ENCODE peak calls at places on chromosomes 13 and 19, in seven cellular contexts. One of them, this sample, is unnamed.

GRCh38 chr13:49560270-49561063 is 24.9 kb downstream of the RCBTB1 start:
- DNase-seq in stimulated activated CD4-positive, alpha-beta T cell treated with anti-CD3 and anti-CD28 coated beads, Interleukin-4, amount 100 ng/mL, for 48 hours: no peak
- DNase-seq in T-helper 17 cell: no peak
- DNase-seq in GM12891: no peak
- DNase-seq in retina: no peak
- DNase-seq in NCI-H748 treated with DMSO at 0.1 percent for 48 hours: no peak
- DNase-seq in heart left ventricle: no peak
- DNase-seq in this sample: no peak

GRCh38 chr13:41674246-41674645 is 216.9 kb downstream of the RGCC start:
- DNase-seq in GM12891: no peak
- DNase-seq in stimulated activated CD4-positive, alpha-beta T cell treated with anti-CD3 and anti-CD28 coated beads, Interleukin-4, amount 100 ng/mL, for 48 hours: no peak
- DNase-seq in retina: no peak
- DNase-seq in heart left ventricle: no peak
- DNase-seq in NCI-H748 treated with DMSO at 0.1 percent for 48 hours: no peak
- DNase-seq in T-helper 17 cell: no peak
- DNase-seq in this sample: no peak

GRCh38 chr13:28636677-28637317 is 22.1 kb upstream of the POMP start:
- DNase-seq in stimulated activated CD4-positive, alpha-beta T cell treated with anti-CD3 and anti-CD28 coated beads, Interleukin-4, amount 100 ng/mL, for 48 hours: peak; percentile 33
- DNase-seq in NCI-H748 treated with DMSO at 0.1 percent for 48 hours: peak; percentile 82
- DNase-seq in T-helper 17 cell: no peak
- DNase-seq in GM12891: no peak
- DNase-seq in retina: peak; percentile 51
- DNase-seq in heart left ventricle: peak; percentile 63
- DNase-seq in this sample: no peak

GRCh38 chr19:1401138-1401888 is at the start of gene GAMT:
- DNase-seq in stimulated activated CD4-positive, alpha-beta T cell treated with anti-CD3 and anti-CD28 coated beads, Interleukin-4, amount 100 ng/mL, for 48 hours: peak; percentile 54
- DNase-seq in heart left ventricle: peak; percentile 58
- DNase-seq in T-helper 17 cell: peak; percentile 64
- DNase-seq in retina: peak; percentile 64
- DNase-seq in GM12891: peak; percentile 87
- DNase-seq in NCI-H748 treated with DMSO at 0.1 percent for 48 hours: no peak
- DNase-seq in this sample: no peak

GRCh38 chr19:53091413-53091812 is 11.8 kb downstream of the ZNF160 start:
- DNase-seq in stimulated activated CD4-positive, alpha-beta T cell treated with anti-CD3 and anti-CD28 coated beads, Interleukin-4, amount 100 ng/mL, for 48 hours: no peak
- DNase-seq in T-helper 17 cell: no peak
- DNase-seq in retina: no peak
- DNase-seq in NCI-H748 treated with DMSO at 0.1 percent for 48 hours: no peak
- DNase-seq in GM12891: no peak
- DNase-seq in heart left ventricle: no peak
- DNase-seq in this sample: no peak

GRCh38 chr13:110261166-110262081 is 45.5 kb downstream of the COL4A1 start:
- DNase-seq in GM12891: no peak
- DNase-seq in retina: no peak
- DNase-seq in stimulated activated CD4-positive, alpha-beta T cell treated with anti-CD3 and anti-CD28 coated beads, Interleukin-4, amount 100 ng/mL, for 48 hours: no peak
- DNase-seq in T-helper 17 cell: no peak
- DNase-seq in NCI-H748 treated with DMSO at 0.1 percent for 48 hours: no peak
- DNase-seq in heart left ventricle: no peak
- DNase-seq in this sample: no peak

GRCh38 chr13:35824825-35825224 is 306.4 kb downstream of the DCLK1 start:
- DNase-seq in stimulated activated CD4-positive, alpha-beta T cell treated with anti-CD3 and anti-CD28 coated beads, Interleukin-4, amount 100 ng/mL, for 48 hours: no peak
- DNase-seq in retina: no peak
- DNase-seq in NCI-H748 treated with DMSO at 0.1 percent for 48 hours: no peak
- DNase-seq in T-helper 17 cell: no peak
- DNase-seq in heart left ventricle: no peak
- DNase-seq in GM12891: no peak
- DNase-seq in this sample: no peak

GRCh38 chr13:46530084-46530935 is 22.7 kb upstream of the LRCH1 start:
- DNase-seq in heart left ventricle: no peak
- DNase-seq in NCI-H748 treated with DMSO at 0.1 percent for 48 hours: no peak
- DNase-seq in T-helper 17 cell: no peak
- DNase-seq in GM12891: no peak
- DNase-seq in retina: no peak
- DNase-seq in stimulated activated CD4-positive, alpha-beta T cell treated with anti-CD3 and anti-CD28 coated beads, Interleukin-4, amount 100 ng/mL, for 48 hours: no peak
- DNase-seq in this sample: no peak

GRCh38 chr13:20272571-20273171 is 40.6 kb upstream of the GJB6 start:
- DNase-seq in heart left ventricle: no peak
- DNase-seq in NCI-H748 treated with DMSO at 0.1 percent for 48 hours: no peak
- DNase-seq in retina: no peak
- DNase-seq in stimulated activated CD4-positive, alpha-beta T cell treated with anti-CD3 and anti-CD28 coated beads, Interleukin-4, amount 100 ng/mL, for 48 hours: no peak
- DNase-seq in T-helper 17 cell: no peak
- DNase-seq in GM12891: no peak
- DNase-seq in this sample: no peak

GRCh38 chr19:7492142-7493055 is 3.6 kb upstream of the PEX11G start:
- DNase-seq in retina: no peak
- DNase-seq in NCI-H748 treated with DMSO at 0.1 percent for 48 hours: no peak
- DNase-seq in stimulated activated CD4-positive, alpha-beta T cell treated with anti-CD3 and anti-CD28 coated beads, Interleukin-4, amount 100 ng/mL, for 48 hours: peak; percentile 54
- DNase-seq in T-helper 17 cell: no peak
- DNase-seq in heart left ventricle: no peak
- DNase-seq in GM12891: no peak
- DNase-seq in this sample: no peak

GRCh38 chr19:18291590-18292459 is 10.4 kb upstream of the JUND start:
- DNase-seq in retina: peak; percentile 93
- DNase-seq in T-helper 17 cell: peak; percentile 63
- DNase-seq in heart left ventricle: peak; percentile 93
- DNase-seq in stimulated activated CD4-positive, alpha-beta T cell treated with anti-CD3 and anti-CD28 coated beads, Interleukin-4, amount 100 ng/mL, for 48 hours: peak; percentile 89
- DNase-seq in NCI-H748 treated with DMSO at 0.1 percent for 48 hours: no peak
- DNase-seq in GM12891: peak; percentile 90
- DNase-seq in this sample: no peak

GRCh38 chr13:113647351-113648217 is 10.4 kb downstream of the ATP4B start:
- DNase-seq in GM12891: no peak
- DNase-seq in stimulated activated CD4-positive, alpha-beta T cell treated with anti-CD3 and anti-CD28 coated beads, Interleukin-4, amount 100 ng/mL, for 48 hours: no peak
- DNase-seq in T-helper 17 cell: no peak
- DNase-seq in retina: no peak
- DNase-seq in heart left ventricle: peak; percentile 87
- DNase-seq in NCI-H748 treated with DMSO at 0.1 percent for 48 hours: peak; percentile 50
- DNase-seq in this sample: no peak

GRCh38 chr19:40192758-40193586 is 1.7 kb downstream of the MAP3K10 start:
- DNase-seq in stimulated activated CD4-positive, alpha-beta T cell treated with anti-CD3 and anti-CD28 coated beads, Interleukin-4, amount 100 ng/mL, for 48 hours: no peak
- DNase-seq in heart left ventricle: no peak
- DNase-seq in NCI-H748 treated with DMSO at 0.1 percent for 48 hours: no peak
- DNase-seq in retina: no peak
- DNase-seq in GM12891: no peak
- DNase-seq in T-helper 17 cell: no peak
- DNase-seq in this sample: no peak

GRCh38 chr19:7618771-7619510 is 10.4 kb downstream of the XAB2 start:
- DNase-seq in GM12891: no peak
- DNase-seq in stimulated activated CD4-positive, alpha-beta T cell treated with anti-CD3 and anti-CD28 coated beads, Interleukin-4, amount 100 ng/mL, for 48 hours: no peak
- DNase-seq in retina: no peak
- DNase-seq in heart left ventricle: no peak
- DNase-seq in T-helper 17 cell: no peak
- DNase-seq in NCI-H748 treated with DMSO at 0.1 percent for 48 hours: no peak
- DNase-seq in this sample: no peak

GRCh38 chr19:44644391-44645016 is 794 bp downstream of the PVR start:
- DNase-seq in retina: peak; percentile 75
- DNase-seq in GM12891: peak; percentile 35
- DNase-seq in heart left ventricle: no peak
- DNase-seq in T-helper 17 cell: no peak
- DNase-seq in stimulated activated CD4-positive, alpha-beta T cell treated with anti-CD3 and anti-CD28 coated beads, Interleukin-4, amount 100 ng/mL, for 48 hours: no peak
- DNase-seq in NCI-H748 treated with DMSO at 0.1 percent for 48 hours: peak; percentile 18
- DNase-seq in this sample: no peak

GRCh38 chr13:25961294-25961693 is 90.5 kb downstream of the SHISA2 start:
- DNase-seq in GM12891: no peak
- DNase-seq in stimulated activated CD4-positive, alpha-beta T cell treated with anti-CD3 and anti-CD28 coated beads, Interleukin-4, amount 100 ng/mL, for 48 hours: no peak
- DNase-seq in T-helper 17 cell: no peak
- DNase-seq in heart left ventricle: no peak
- DNase-seq in retina: no peak
- DNase-seq in NCI-H748 treated with DMSO at 0.1 percent for 48 hours: no peak
- DNase-seq in this sample: no peak

GRCh38 chr19:46762245-46762890 is 16.1 kb upstream of the STRN4 start:
- DNase-seq in NCI-H748 treated with DMSO at 0.1 percent for 48 hours: peak; percentile 12
- DNase-seq in heart left ventricle: no peak
- DNase-seq in retina: no peak
- DNase-seq in GM12891: no peak
- DNase-seq in T-helper 17 cell: no peak
- DNase-seq in stimulated activated CD4-positive, alpha-beta T cell treated with anti-CD3 and anti-CD28 coated beads, Interleukin-4, amount 100 ng/mL, for 48 hours: no peak
- DNase-seq in this sample: no peak

GRCh38 chr19:1104452-1105216 is 840 bp downstream of the GPX4 start:
- DNase-seq in stimulated activated CD4-positive, alpha-beta T cell treated with anti-CD3 and anti-CD28 coated beads, Interleukin-4, amount 100 ng/mL, for 48 hours: peak; percentile 63
- DNase-seq in T-helper 17 cell: peak; percentile 77
- DNase-seq in retina: peak; percentile 81
- DNase-seq in GM12891: peak; percentile 91
- DNase-seq in heart left ventricle: peak; percentile 84
- DNase-seq in NCI-H748 treated with DMSO at 0.1 percent for 48 hours: no peak
- DNase-seq in this sample: no peak

GRCh38 chr19:6032381-6032780 is 54.4 kb upstream of the RANBP3 start:
- DNase-seq in T-helper 17 cell: no peak
- DNase-seq in retina: no peak
- DNase-seq in NCI-H748 treated with DMSO at 0.1 percent for 48 hours: no peak
- DNase-seq in GM12891: no peak
- DNase-seq in stimulated activated CD4-positive, alpha-beta T cell treated with anti-CD3 and anti-CD28 coated beads, Interleukin-4, amount 100 ng/mL, for 48 hours: no peak
- DNase-seq in heart left ventricle: no peak
- DNase-seq in this sample: no peak

GRCh38 chr19:6519289-6519688 is 11.5 kb upstream of the TNFSF9 start:
- DNase-seq in NCI-H748 treated with DMSO at 0.1 percent for 48 hours: no peak
- DNase-seq in heart left ventricle: no peak
- DNase-seq in GM12891: no peak
- DNase-seq in T-helper 17 cell: no peak
- DNase-seq in stimulated activated CD4-positive, alpha-beta T cell treated with anti-CD3 and anti-CD28 coated beads, Interleukin-4, amount 100 ng/mL, for 48 hours: no peak
- DNase-seq in retina: no peak
- DNase-seq in this sample: peak; percentile 26

GRCh38 chr13:73984949-73985691 is 149.1 kb downstream of the KLF12 start:
- DNase-seq in heart left ventricle: peak; percentile 30
- DNase-seq in T-helper 17 cell: no peak
- DNase-seq in stimulated activated CD4-positive, alpha-beta T cell treated with anti-CD3 and anti-CD28 coated beads, Interleukin-4, amount 100 ng/mL, for 48 hours: peak; percentile 66
- DNase-seq in retina: no peak
- DNase-seq in NCI-H748 treated with DMSO at 0.1 percent for 48 hours: no peak
- DNase-seq in GM12891: no peak
- DNase-seq in this sample: no peak

GRCh38 chr13:109146912-109147624 is 517.7 kb downstream of the MYO16 start:
- DNase-seq in stimulated activated CD4-positive, alpha-beta T cell treated with anti-CD3 and anti-CD28 coated beads, Interleukin-4, amount 100 ng/mL, for 48 hours: no peak
- DNase-seq in GM12891: no peak
- DNase-seq in T-helper 17 cell: no peak
- DNase-seq in retina: no peak
- DNase-seq in NCI-H748 treated with DMSO at 0.1 percent for 48 hours: no peak
- DNase-seq in heart left ventricle: no peak
- DNase-seq in this sample: no peak

GRCh38 chr19:13195678-13196077 is 45.5 kb downstream of the IER2 start:
- DNase-seq in retina: no peak
- DNase-seq in NCI-H748 treated with DMSO at 0.1 percent for 48 hours: no peak
- DNase-seq in GM12891: peak; percentile 69
- DNase-seq in heart left ventricle: no peak
- DNase-seq in stimulated activated CD4-positive, alpha-beta T cell treated with anti-CD3 and anti-CD28 coated beads, Interleukin-4, amount 100 ng/mL, for 48 hours: no peak
- DNase-seq in T-helper 17 cell: peak; percentile 32
- DNase-seq in this sample: no peak

GRCh38 chr13:102651892-102652291 is 43.0 kb downstream of the METTL21C start:
- DNase-seq in heart left ventricle: no peak
- DNase-seq in retina: no peak
- DNase-seq in GM12891: no peak
- DNase-seq in T-helper 17 cell: no peak
- DNase-seq in NCI-H748 treated with DMSO at 0.1 percent for 48 hours: no peak
- DNase-seq in stimulated activated CD4-positive, alpha-beta T cell treated with anti-CD3 and anti-CD28 coated beads, Interleukin-4, amount 100 ng/mL, for 48 hours: no peak
- DNase-seq in this sample: no peak

GRCh38 chr19:10203686-10204085 is 8.9 kb upstream of the DNMT1 start:
- DNase-seq in T-helper 17 cell: no peak
- DNase-seq in NCI-H748 treated with DMSO at 0.1 percent for 48 hours: no peak
- DNase-seq in retina: no peak
- DNase-seq in stimulated activated CD4-positive, alpha-beta T cell treated with anti-CD3 and anti-CD28 coated beads, Interleukin-4, amount 100 ng/mL, for 48 hours: no peak
- DNase-seq in heart left ventricle: no peak
- DNase-seq in GM12891: no peak
- DNase-seq in this sample: no peak

GRCh38 chr13:29428310-29428991 is 167.0 kb downstream of the SLC7A1 start:
- DNase-seq in GM12891: no peak
- DNase-seq in T-helper 17 cell: no peak
- DNase-seq in NCI-H748 treated with DMSO at 0.1 percent for 48 hours: peak; percentile 68
- DNase-seq in retina: peak; percentile 73
- DNase-seq in stimulated activated CD4-positive, alpha-beta T cell treated with anti-CD3 and anti-CD28 coated beads, Interleukin-4, amount 100 ng/mL, for 48 hours: no peak
- DNase-seq in heart left ventricle: peak; percentile 46
- DNase-seq in this sample: no peak

GRCh38 chr19:11538232-11539036 is at the start of gene CNN1:
- DNase-seq in retina: peak; percentile 26
- DNase-seq in stimulated activated CD4-positive, alpha-beta T cell treated with anti-CD3 and anti-CD28 coated beads, Interleukin-4, amount 100 ng/mL, for 48 hours: no peak
- DNase-seq in T-helper 17 cell: no peak
- DNase-seq in GM12891: no peak
- DNase-seq in NCI-H748 treated with DMSO at 0.1 percent for 48 hours: no peak
- DNase-seq in heart left ventricle: peak; percentile 80
- DNase-seq in this sample: no peak

GRCh38 chr19:50739841-50740426 is 16.8 kb downstream of the CLEC11A start:
- DNase-seq in GM12891: no peak
- DNase-seq in NCI-H748 treated with DMSO at 0.1 percent for 48 hours: no peak
- DNase-seq in stimulated activated CD4-positive, alpha-beta T cell treated with anti-CD3 and anti-CD28 coated beads, Interleukin-4, amount 100 ng/mL, for 48 hours: no peak
- DNase-seq in T-helper 17 cell: no peak
- DNase-seq in retina: no peak
- DNase-seq in heart left ventricle: no peak
- DNase-seq in this sample: no peak

GRCh38 chr13:57437587-57437986 is 194.0 kb upstream of the PCDH17 start:
- DNase-seq in retina: no peak
- DNase-seq in heart left ventricle: no peak
- DNase-seq in T-helper 17 cell: no peak
- DNase-seq in NCI-H748 treated with DMSO at 0.1 percent for 48 hours: no peak
- DNase-seq in stimulated activated CD4-positive, alpha-beta T cell treated with anti-CD3 and anti-CD28 coated beads, Interleukin-4, amount 100 ng/mL, for 48 hours: no peak
- DNase-seq in GM12891: no peak
- DNase-seq in this sample: no peak

GRCh38 chr13:34869737-34870136 is 72.3 kb upstream of the NBEA start:
- DNase-seq in retina: no peak
- DNase-seq in stimulated activated CD4-positive, alpha-beta T cell treated with anti-CD3 and anti-CD28 coated beads, Interleukin-4, amount 100 ng/mL, for 48 hours: no peak
- DNase-seq in GM12891: no peak
- DNase-seq in NCI-H748 treated with DMSO at 0.1 percent for 48 hours: no peak
- DNase-seq in T-helper 17 cell: no peak
- DNase-seq in heart left ventricle: no peak
- DNase-seq in this sample: no peak

GRCh38 chr13:98810746-98811145 is 58.3 kb upstream of the SLC15A1 start:
- DNase-seq in T-helper 17 cell: no peak
- DNase-seq in stimulated activated CD4-positive, alpha-beta T cell treated with anti-CD3 and anti-CD28 coated beads, Interleukin-4, amount 100 ng/mL, for 48 hours: no peak
- DNase-seq in retina: no peak
- DNase-seq in NCI-H748 treated with DMSO at 0.1 percent for 48 hours: no peak
- DNase-seq in GM12891: no peak
- DNase-seq in heart left ventricle: no peak
- DNase-seq in this sample: no peak

GRCh38 chr19:1855040-1855827 is 7.0 kb upstream of the REXO1 start:
- DNase-seq in stimulated activated CD4-positive, alpha-beta T cell treated with anti-CD3 and anti-CD28 coated beads, Interleukin-4, amount 100 ng/mL, for 48 hours: peak; percentile 83
- DNase-seq in NCI-H748 treated with DMSO at 0.1 percent for 48 hours: peak; percentile 21
- DNase-seq in T-helper 17 cell: peak; percentile 74
- DNase-seq in heart left ventricle: peak; percentile 93
- DNase-seq in retina: peak; percentile 86
- DNase-seq in GM12891: peak; percentile 78
- DNase-seq in this sample: no peak

GRCh38 chr13:80029170-80029569 is 311.8 kb downstream of the SPRY2 start:
- DNase-seq in retina: no peak
- DNase-seq in GM12891: no peak
- DNase-seq in stimulated activated CD4-positive, alpha-beta T cell treated with anti-CD3 and anti-CD28 coated beads, Interleukin-4, amount 100 ng/mL, for 48 hours: no peak
- DNase-seq in heart left ventricle: no peak
- DNase-seq in NCI-H748 treated with DMSO at 0.1 percent for 48 hours: peak; percentile 52
- DNase-seq in T-helper 17 cell: no peak
- DNase-seq in this sample: no peak